ENCODE peak calls at places on chromosomes 16 and 17, in five cellular contexts. Q, C, R, Y and E are unnamed samples.

GRCh38 chr16:79372504-79373184 is 227.9 kb downstream of the MAF start:
- DNase-seq in Q (no peak), C (peak), R (no peak), Y (no peak), E (no peak)

GRCh38 chr17:42111901-42112551 is 488 bp downstream of the DHX58 start:
- DNase-seq in Q (no peak), C (no peak), R (peak), Y (peak), E (no peak)

GRCh38 chr16:72942021-72942420 is 105.9 kb downstream of the ZFHX3 start:
- DNase-seq in Q (no peak), C (no peak), R (no peak), Y (no peak), E (no peak)

GRCh38 chr17:76063880-76064546 is 8.3 kb downstream of the SRP68 start:
- DNase-seq in Q (no peak), C (no peak), R (no peak), Y (no peak), E (no peak)

GRCh38 chr16:82701302-82702022 is 74.7 kb downstream of the CDH13 start:
- DNase-seq in Q (no peak), C (no peak), R (no peak), Y (no peak), E (no peak)

GRCh38 chr17:40535924-40536717 is 29.2 kb downstream of the CCR7 start:
- DNase-seq in Q (no peak), C (no peak), R (no peak), Y (no peak), E (no peak)

GRCh38 chr16:81694494-81695285 is 84.4 kb upstream of the PLCG2 start:
- DNase-seq in Q (no peak), C (no peak), R (no peak), Y (no peak), E (no peak)

GRCh38 chr17:62761884-62762283 is 46.2 kb downstream of the MARCHF10 start:
- DNase-seq in Q (peak), C (no peak), R (peak), Y (peak), E (no peak)

GRCh38 chr16:69451166-69451565 is 26.7 kb downstream of the CYB5B start:
- DNase-seq in Q (no peak), C (no peak), R (no peak), Y (no peak), E (no peak)

GRCh38 chr17:41559548-41559947 is 12.3 kb downstream of the KRT9 start:
- DNase-seq in Q (no peak), C (no peak), R (no peak), Y (no peak), E (no peak)

GRCh38 chr16:81273223-81273940 is 34.9 kb downstream of the BCO1 start:
- DNase-seq in Q (no peak), C (no peak), R (no peak), Y (no peak), E (peak)

GRCh38 chr16:88298882-88299745 is 83.6 kb upstream of the ZNF469 start:
- DNase-seq in Q (no peak), C (no peak), R (no peak), Y (no peak), E (no peak)